ENCODE peak calls at places on chromosomes 16 and 17, in five cellular contexts. V, O, Z, N and G are unnamed samples.

GRCh38 chr16:2774161-2774891 is 2.8 kb downstream of the ELOB start:
- DNase-seq in V (no peak), N (no peak), Z (no peak), O (no peak), G (peak; percentile 26)

GRCh38 chr17:40596261-40596919 is 31.1 kb upstream of the CCR7 start:
- DNase-seq in O (no peak), N (no peak), Z (no peak), V (no peak), G (peak; percentile 83)

GRCh38 chr16:20763461-20764232 is at the start of gene ACSM3:
- DNase-seq in O (peak; percentile 83), Z (peak; percentile 81), N (peak; percentile 92), V (peak; percentile 73), G (peak; percentile 70)

GRCh38 chr17:82563318-82563717 is 43.8 kb downstream of the FOXK2 start:
- DNase-seq in O (no peak), N (no peak), Z (no peak), V (no peak), G (no peak)

GRCh38 chr17:78762007-78762406 is 20.1 kb downstream of the CYTH1 start:
- DNase-seq in V (no peak), Z (no peak), O (no peak), N (no peak), G (no peak)

GRCh38 chr16:70391446-70391845 is 44.7 kb downstream of the DDX19A start:
- DNase-seq in O (no peak), Z (no peak), N (no peak), V (no peak), G (no peak)

GRCh38 chr17:77476920-77477805 is 336.4 kb downstream of the SEC14L1 start:
- DNase-seq in Z (no peak), V (no peak), O (peak; percentile 89), N (peak; percentile 45), G (no peak)

GRCh38 chr17:18246109-18246725 is 12.3 kb downstream of the FLII start:
- DNase-seq in N (no peak), Z (no peak), V (no peak), O (no peak), G (no peak)

GRCh38 chr16:4426021-4426684 is 485 bp downstream of the DNAJA3 start:
- DNase-seq in Z (no peak), N (peak; percentile 54), O (no peak), V (no peak), G (no peak)

GRCh38 chr17:76643553-76644148 is at the start of gene ST6GALNAC1:
- DNase-seq in V (no peak), Z (no peak), N (peak; percentile 89), O (peak; percentile 65), G (no peak)

DNA sequence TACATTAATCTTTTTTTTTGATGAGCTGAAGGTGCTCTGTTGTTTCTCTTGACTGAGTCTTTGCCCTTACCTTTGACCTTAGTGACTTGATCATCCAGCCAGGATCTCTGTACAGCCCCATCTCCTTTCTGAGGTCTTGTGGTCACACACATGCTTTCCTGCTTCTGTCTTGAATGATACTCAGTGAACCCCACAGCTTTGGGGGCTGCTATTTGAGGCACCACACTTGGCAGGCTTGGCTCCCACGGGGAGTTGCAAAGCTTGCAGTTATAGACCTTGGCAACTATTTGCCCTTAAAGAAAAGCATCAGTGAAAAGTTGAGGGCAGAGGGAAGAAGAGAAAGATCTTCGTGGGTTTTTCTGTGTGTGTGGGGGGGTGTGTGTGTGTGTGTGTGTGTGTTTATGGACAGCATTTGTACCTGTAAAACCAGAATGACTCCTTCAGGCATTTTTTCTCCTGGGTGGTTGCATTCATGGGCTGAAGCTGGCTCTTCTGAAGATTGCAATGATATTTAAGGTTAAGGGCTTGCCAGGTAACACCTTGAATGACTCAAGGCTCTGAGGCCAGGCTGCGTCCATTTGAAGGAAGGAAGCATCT is 101.6 kb downstream of the MSI2 start:
- DNase-seq in N (no peak), Z (no peak), O (peak; percentile 88), V (no peak), G (no peak)
- H3K4me1 ChIP-seq in N (no peaks in the 10 kb centered on the region), Z (peaks cover 23% of the 10 kb centered on the region), O (peaks cover 24% of the 10 kb centered on the region), V (peaks cover 31% of the 10 kb centered on the region), G (peaks cover 25% of the 10 kb centered on the region)

GRCh38 chr17:29461807-29462206 is 71.6 kb downstream of the TAOK1 start:
- DNase-seq in Z (no peak), N (no peak), V (no peak), O (no peak), G (no peak)

DNA sequence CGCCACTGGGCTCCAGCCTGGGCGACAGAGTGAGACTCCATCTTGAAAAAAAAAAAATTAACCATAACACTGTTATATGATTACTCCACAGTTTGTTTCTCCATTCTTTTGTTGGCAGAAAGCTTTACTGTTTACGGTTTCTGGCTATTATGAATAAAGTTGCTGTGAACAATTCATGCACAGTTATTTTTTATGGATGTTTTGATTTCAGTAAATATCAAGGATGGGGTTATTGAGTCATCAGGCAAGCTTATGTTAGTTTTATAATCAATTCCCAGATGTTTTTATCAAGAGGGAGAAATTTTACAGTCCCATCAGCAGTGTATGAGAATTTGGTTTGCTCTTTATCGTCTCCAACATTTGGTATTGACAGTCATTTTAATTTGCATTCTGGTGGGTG is 67.9 kb downstream of the TAOK1 start:
- DNase-seq in O (no peak), N (no peak), V (no peak), Z (no peak), G (no peak)
- H3K27ac ChIP-seq in O (no peak overlapping the region), N (no peak overlapping the region), V (no peak overlapping the region), Z (no peak overlapping the region), G (no peak overlapping the region)

DNA sequence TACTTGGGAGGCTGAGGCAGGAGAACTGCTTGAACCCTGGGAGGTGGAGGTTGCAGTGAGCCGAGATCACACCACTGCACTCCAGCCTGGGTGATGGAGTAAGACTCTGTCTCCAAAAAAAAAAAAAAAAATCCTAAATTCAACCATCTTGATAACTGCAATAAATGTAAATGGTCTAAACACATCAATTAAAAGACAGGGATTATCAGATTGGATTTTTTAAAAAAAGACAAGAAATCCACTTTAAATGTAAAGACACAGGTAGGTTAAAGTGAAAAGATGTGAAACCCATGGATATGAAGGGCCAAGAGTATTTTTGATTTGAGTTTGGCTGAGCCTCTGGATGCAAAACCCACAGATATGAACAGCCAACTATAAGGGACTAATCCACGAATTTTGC is 64.2 kb upstream of the ATP2A3 start:
- DNase-seq in N (no peak), Z (no peak), O (no peak), V (no peak), G (no peak)
- H3K9me3 ChIP-seq in N (no peaks in the 10 kb centered on the region), Z (peaks cover 3% of the 10 kb centered on the region), O (peaks cover 7% of the 10 kb centered on the region), V (peaks cover 5% of the 10 kb centered on the region), G (peaks cover 11% of the 10 kb centered on the region)

GRCh38 chr17:7835818-7836595 is 2.0 kb downstream of the KDM6B start:
- DNase-seq in V (peak; percentile 62), N (peak; percentile 85), O (peak; percentile 34), Z (peak; percentile 85), G (peak; percentile 65)
- H3K4me1 ChIP-seq in V (peaks cover 52% of the 10 kb centered on the region), N (peaks cover 36% of the 10 kb centered on the region), O (peaks cover 34% of the 10 kb centered on the region), Z (peaks cover 41% of the 10 kb centered on the region), G (peaks cover 13% of the 10 kb centered on the region)

GRCh38 chr16:26598989-26599785 is 467.5 kb upstream of the C16orf82 start:
- DNase-seq in V (no peak), Z (no peak), O (no peak), N (no peak), G (no peak)
- H3K27ac ChIP-seq in V (no peak overlapping the region), Z (no peak overlapping the region), O (no peak overlapping the region), N (no peak overlapping the region), G (no peak overlapping the region)